ENCODE peak calls at places on chromosomes 1 and 21, in five cellular contexts. K, W, A, L and H are unnamed samples.

GRCh38 chr1:20248954-20249612 is 41.6 kb upstream of the VWA5B1 start:
- DNase-seq in W (no peak), L (peak), K (no peak), A (no peak), H (no peak)

GRCh38 chr1:240803151-240803550 is 191.2 kb upstream of the GREM2 start:
- DNase-seq in K (no peak), L (no peak), W (no peak), A (peak), H (no peak)

GRCh38 chr1:171397851-171398469 is 84.0 kb downstream of the FMO4 start:
- DNase-seq in W (no peak), L (no peak), K (no peak), A (no peak), H (no peak)

GRCh38 chr1:39174400-39175081 is 30.0 kb upstream of the MACF1 start:
- DNase-seq in L (no peak), K (no peak), A (no peak), W (no peak), H (no peak)

GRCh38 chr1:209486861-209487260 is 96.7 kb upstream of the CAMK1G start:
- DNase-seq in W (no peak), A (peak), K (no peak), L (no peak), H (no peak)

GRCh38 chr1:220943319-220943718 is 64.1 kb downstream of the HLX start:
- DNase-seq in L (no peak), K (no peak), W (no peak), A (no peak), H (no peak)

GRCh38 chr1:247270003-247270402 is 14.1 kb downstream of the VN1R5 start:
- DNase-seq in L (no peak), A (no peak), W (no peak), K (no peak), H (no peak)

GRCh38 chr1:62358974-62359373 is 39.7 kb upstream of the KANK4 start:
- DNase-seq in K (no peak), W (no peak), A (no peak), L (no peak), H (no peak)

GRCh38 chr1:9703681-9704080 is 52.1 kb downstream of the PIK3CD start:
- DNase-seq in K (no peak), A (no peak), L (no peak), W (no peak), H (no peak)

GRCh38 chr1:51421961-51422360 is 91.6 kb upstream of the TTC39A start:
- DNase-seq in W (no peak), L (no peak), A (peak), K (no peak), H (no peak)

GRCh38 chr1:119046429-119047039 is 58.4 kb upstream of the TBX15 start:
- DNase-seq in K (no peak), L (no peak), A (no peak), W (no peak), H (no peak)

GRCh38 chr1:190436615-190437014 is 41.0 kb downstream of the BRINP3 start:
- DNase-seq in L (no peak), W (no peak), K (no peak), A (peak), H (no peak)

GRCh38 chr21:17660449-17660848 is 47.7 kb upstream of the BTG3 start:
- DNase-seq in A (peak), K (no peak), L (no peak), W (no peak), H (no peak)

GRCh38 chr1:218242171-218242570 is 42.9 kb upstream of the RRP15 start:
- DNase-seq in W (no peak), A (peak), K (no peak), L (no peak), H (no peak)

GRCh38 chr1:241607497-241607896 is 32.7 kb downstream of the CHML start:
- DNase-seq in A (no peak), K (no peak), L (no peak), W (no peak), H (no peak)